ENCODE peak calls at places on chromosomes 16 and 17, in eight cellular contexts. L, F, G, B, N, C, S and J are unnamed samples.

GRCh38 chr16:47886631-47887415 is 269.0 kb downstream of the ABCC12 start:
- DNase-seq in F (no peak), N (no peak), B (no peak), L (peak), G (no peak), C (no peak), S (no peak), J (no peak)

GRCh38 chr16:55660776-55661175 is 5.0 kb downstream of the SLC6A2 start:
- DNase-seq in N (no peak), B (no peak), L (no peak), F (no peak), G (no peak), S (no peak), C (no peak), J (no peak)

GRCh38 chr16:35134471-35134870 is 1675.1 kb downstream of the TP53TG3F start:
- DNase-seq in G (no peak), N (peak), B (no peak), L (no peak), C (no peak), S (no peak), F (no peak), J (no peak)

GRCh38 chr17:82838386-82839063 is 1.3 kb downstream of the ZNF750 start:
- DNase-seq in G (no peak), L (no peak), F (no peak), B (peak), S (no peak), C (no peak), N (no peak), J (no peak)

GRCh38 chr17:28983286-28984240 is 22.3 kb downstream of the SEZ6 start:
- DNase-seq in N (no peak), S (no peak), B (no peak), F (no peak), G (no peak), C (no peak), L (no peak), J (no peak)

GRCh38 chr17:11389583-11389982 is 148.6 kb downstream of the SHISA6 start:
- DNase-seq in C (no peak), N (no peak), L (no peak), F (no peak), B (no peak), S (no peak), G (no peak), J (no peak)

GRCh38 chr17:4854181-4854681 is 21.1 kb downstream of the MINK1 start:
- DNase-seq in F (no peak), B (no peak), S (peak), N (peak), L (no peak), G (no peak), C (no peak), J (no peak)

GRCh38 chr16:53692146-53692545 is 11.5 kb downstream of the RPGRIP1L start:
- DNase-seq in C (no peak), G (no peak), L (no peak), N (no peak), F (no peak), B (no peak), S (peak), J (no peak)

GRCh38 chr16:72673118-72673517 is 374.8 kb downstream of the ZFHX3 start:
- DNase-seq in B (no peak), C (no peak), L (no peak), F (no peak), N (no peak), G (no peak), S (peak), J (no peak)

GRCh38 chr16:64356267-64356666 is 765.6 kb downstream of the CDH11 start:
- DNase-seq in G (no peak), C (no peak), S (peak), N (peak), F (no peak), B (no peak), L (no peak), J (no peak)

GRCh38 chr16:23842137-23842600 is 6.4 kb downstream of the PRKCB start:
- DNase-seq in L (no peak), G (no peak), N (no peak), B (no peak), S (no peak), C (no peak), F (no peak), J (no peak)

GRCh38 chr17:2395258-2396170 is 5.3 kb downstream of the MNT start:
- DNase-seq in N (no peak), F (no peak), S (peak), L (no peak), B (no peak), G (no peak), C (no peak), J (no peak)

GRCh38 chr17:50035421-50035879 is 20.5 kb upstream of the ITGA3 start:
- DNase-seq in B (no peak), N (no peak), C (no peak), L (no peak), F (no peak), S (no peak), G (no peak), J (no peak)

GRCh38 chr16:67555795-67556212 is 6.5 kb upstream of the CTCF start:
- DNase-seq in S (no peak), C (no peak), F (no peak), N (peak), L (no peak), B (no peak), G (no peak), J (no peak)

GRCh38 chr17:55693244-55694216 is 29.1 kb downstream of the TMEM100 start:
- DNase-seq in B (peak), N (no peak), G (no peak), F (no peak), L (no peak), S (no peak), C (no peak), J (no peak)

GRCh38 chr17:76273923-76274558 is 8.9 kb downstream of the UBALD2 start:
- DNase-seq in G (no peak), N (no peak), B (no peak), C (no peak), F (no peak), S (no peak), L (no peak), J (no peak)

GRCh38 chr17:67504182-67504581 is 127.1 kb downstream of the PITPNC1 start:
- DNase-seq in C (no peak), F (no peak), B (no peak), L (no peak), S (no peak), N (no peak), G (no peak), J (no peak)

GRCh38 chr16:84340305-84341040 is 27.9 kb upstream of the ATP2C2 start:
- DNase-seq in G (no peak), C (no peak), N (peak), B (no peak), F (no peak), S (peak), L (no peak), J (no peak)
- TF ChIP-seq CTCF in G (no peak), C (no peak), N (no peak), B (no peak), F (no peak), S (no peak), L (no peak), J (no peak)

GRCh38 chr16:4404247-4404966 is 12.0 kb downstream of the CORO7 start:
- DNase-seq in F (no peak), L (no peak), S (peak), C (peak), B (no peak), G (peak), N (no peak), J (no peak)
- TF ChIP-seq CTCF in F (peak), L (peak), S (peak), C (peak), B (peak), G (peak), N (peak), J (no peak)

GRCh38 chr16:5502467-5502869 is 404.9 kb upstream of the EEF2KMT start:
- DNase-seq in L (no peak), B (no peak), G (peak), C (no peak), N (no peak), F (no peak), S (peak), J (no peak)
- TF ChIP-seq CTCF in L (no peak), B (no peak), G (peak), C (no peak), N (no peak), F (peak), S (peak), J (no peak)

GRCh38 chr17:17702821-17703607 is 21.8 kb downstream of the RAI1 start:
- DNase-seq in L (no peak), C (no peak), F (peak), N (no peak), S (peak), B (no peak), G (no peak), J (no peak)
- TF ChIP-seq CTCF in L (no peak), C (no peak), F (peak), N (no peak), S (no peak), B (no peak), G (peak), J (no peak)

GRCh38 chr17:79811036-79811887 is 14.4 kb upstream of the CBX8 start:
- DNase-seq in C (no peak), F (no peak), N (no peak), G (peak), S (peak), B (no peak), L (no peak), J (no peak)
- TF ChIP-seq CTCF in C (peak), F (peak), N (peak), G (peak), S (peak), B (peak), L (peak), J (no peak)

GRCh38 chr16:9479008-9479407 is 387.6 kb downstream of the HAPSTR1 start:
- DNase-seq in G (no peak), S (no peak), N (no peak), F (no peak), B (no peak), L (no peak), C (no peak), J (no peak)
- TF ChIP-seq CTCF in G (peak), S (no peak), N (no peak), F (no peak), B (no peak), L (no peak), C (no peak), J (no peak)

GRCh38 chr17:7993972-7994589 is 8.3 kb upstream of the GUCY2D start:
- DNase-seq in C (no peak), S (no peak), F (peak), G (no peak), B (no peak), L (no peak), N (no peak), J (no peak)

GRCh38 chr17:7992924-7993323 is 9.5 kb upstream of the GUCY2D start:
- DNase-seq in G (no peak), F (no peak), L (no peak), C (no peak), B (no peak), S (peak), N (no peak), J (no peak)

GRCh38 chr17:7992516-7992915 is 9.9 kb upstream of the GUCY2D start:
- DNase-seq in C (no peak), N (peak), S (no peak), F (no peak), G (no peak), B (no peak), L (no peak), J (no peak)

GRCh38 chr17:8001976-8002645 is at the start of gene GUCY2D:
- DNase-seq in S (no peak), B (no peak), N (no peak), L (no peak), C (no peak), G (no peak), F (no peak), J (no peak)

DNA sequence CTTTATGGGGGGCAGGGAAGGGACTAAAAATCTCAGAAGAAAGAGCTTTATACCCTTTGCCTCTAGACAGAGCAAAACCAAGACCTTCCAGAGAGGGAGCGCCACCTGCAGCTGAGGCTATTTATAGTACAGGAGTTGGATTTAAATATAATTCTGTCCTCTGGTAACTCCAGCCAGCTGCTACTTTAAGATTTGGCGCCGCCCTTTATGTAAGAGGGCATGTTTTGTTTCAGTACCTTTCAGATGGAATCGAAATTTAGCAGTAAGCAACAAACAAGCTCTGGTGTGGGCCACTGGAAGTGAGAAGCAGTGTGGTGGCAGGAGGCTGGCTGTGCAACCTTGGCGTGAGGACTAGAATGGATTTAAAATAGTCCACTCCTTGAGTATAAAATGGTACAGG is 5.2 kb upstream of the GUCY2D start:
- DNase-seq in L (no peak), B (no peak), C (no peak), N (no peak), G (no peak), S (peak), F (peak), J (no peak)
- TF ChIP-seq CTCF in L (peak), B (peak), C (peak), N (peak), G (peak), S (peak), F (peak), J (no peak)